ENCODE peak calls at places on chromosomes 7 and 10, in nine cellular contexts. I is sciatic nerve; D is GM12891; H is COR-L47; N is esophagus squamous epithelium; E is neural crest cell; X is A549; M is GM19239; L is stimulated activated CD8-positive, alpha-beta memory T cell treated with anti-CD3 and anti-CD28 coated beads, Interleukin-2, amount 100 ng/mL, for 1 hour. B is an unnamed sample.

GRCh38 chr7:17015575-17015974 is 133.8 kb upstream of the AGR3 start:
- DNase-seq in I (no peak), D (no peak), H (no peak), N (no peak), E (no peak), X (no peak), M (no peak), L (no peak), B (peak; percentile 71)

GRCh38 chr7:57449904-57450303 is at the start of gene ZNF716:
- DNase-seq in I (no peak), D (no peak), H (no peak), N (no peak), E (no peak), X (no peak), M (no peak), L (no peak), B (no peak)

GRCh38 chr7:80521809-80522208 is 9.9 kb upstream of the GNAT3 start:
- DNase-seq in I (no peak), D (no peak), H (peak; percentile 29), N (no peak), E (no peak), X (no peak), M (no peak), L (no peak), B (no peak)

GRCh38 chr7:69892790-69893189 is 294.5 kb downstream of the AUTS2 start:
- DNase-seq in I (no peak), D (no peak), H (no peak), N (no peak), E (no peak), X (no peak), M (no peak), L (no peak), B (no peak)

GRCh38 chr7:92671502-92672169 is 81.4 kb upstream of the FAM133B start:
- DNase-seq in I (no peak), D (no peak), H (no peak), N (no peak), E (no peak), X (no peak), M (no peak), L (no peak), B (no peak)

GRCh38 chr10:4205113-4205512 is 420.1 kb upstream of the KLF6 start:
- DNase-seq in I (no peak), D (no peak), H (no peak), N (no peak), E (no peak), X (no peak), M (no peak), L (no peak), B (no peak)

GRCh38 chr10:123136806-123137642 is 1.3 kb downstream of the HMX3 start:
- DNase-seq in I (no peak), D (no peak), H (no peak), N (no peak), E (no peak), X (no peak), M (no peak), L (no peak), B (peak; percentile 38)

GRCh38 chr10:88672041-88672440 is 7.8 kb downstream of the LIPF start:
- DNase-seq in I (no peak), D (no peak), H (no peak), N (no peak), E (no peak), X (no peak), M (no peak), L (no peak), B (no peak)

GRCh38 chr10:100267237-100268104 is at the start of gene CWF19L1:
- DNase-seq in I (peak; percentile 91), D (peak; percentile 54), H (peak; percentile 46), N (peak; percentile 33), E (peak; percentile 72), X (peak; percentile 77), M (peak; percentile 62), L (peak; percentile 54), B (peak; percentile 93)

GRCh38 chr7:19410096-19410495 is 264.9 kb upstream of the FERD3L start:
- DNase-seq in I (no peak), D (no peak), H (no peak), N (no peak), E (no peak), X (no peak), M (no peak), L (no peak), B (peak; percentile 49)

GRCh38 chr7:21730399-21730798 is 187.6 kb downstream of the DNAH11 start:
- DNase-seq in I (no peak), D (no peak), H (no peak), N (no peak), E (no peak), X (no peak), M (no peak), L (no peak), B (no peak)

GRCh38 chr7:99325597-99326407 is at the start of gene ARPC1A:
- DNase-seq in I (peak; percentile 94), D (peak; percentile 96), H (peak; percentile 93), N (peak; percentile 21), E (peak; percentile 83), X (peak; percentile 91), M (peak; percentile 95), L (peak; percentile 85), B (peak; percentile 99)

GRCh38 chr7:42763137-42763551 is 148.7 kb downstream of the C7orf25 start:
- DNase-seq in I (no peak), D (no peak), H (no peak), N (no peak), E (no peak), X (no peak), M (no peak), L (no peak), B (no peak)

GRCh38 chr7:135262623-135263320 is 29.1 kb downstream of the STRA8 start:
- DNase-seq in I (no peak), D (no peak), H (no peak), N (no peak), E (no peak), X (no peak), M (no peak), L (no peak), B (peak; percentile 38)

GRCh38 chr7:66727058-66727457 is 13.5 kb upstream of the RABGEF1 start:
- DNase-seq in I (no peak), D (no peak), H (no peak), N (no peak), E (no peak), X (no peak), M (no peak), L (no peak), B (peak; percentile 23)

GRCh38 chr7:112010994-112011393 is 195.2 kb downstream of the DOCK4 start:
- DNase-seq in I (no peak), D (no peak), H (no peak), N (no peak), E (no peak), X (no peak), M (no peak), L (no peak), B (no peak)

GRCh38 chr7:139078399-139078798 is 31.1 kb downstream of the ZC3HAV1 start:
- DNase-seq in I (no peak), D (no peak), H (no peak), N (no peak), E (no peak), X (no peak), M (no peak), L (no peak), B (peak; percentile 62)

GRCh38 chr10:122441961-122442360 is 12.5 kb upstream of the ARMS2 start:
- DNase-seq in I (no peak), D (no peak), H (no peak), N (no peak), E (peak; percentile 20), X (peak; percentile 78), M (no peak), L (no peak), B (peak; percentile 79)

GRCh38 chr10:33653584-33654367 is 319.3 kb upstream of the NRP1 start:
- DNase-seq in I (no peak), D (no peak), H (no peak), N (no peak), E (no peak), X (no peak), M (no peak), L (no peak), B (peak; percentile 85)

GRCh38 chr7:155439311-155440017 is 18.5 kb upstream of the EN2 start:
- DNase-seq in I (no peak), D (no peak), H (no peak), N (no peak), E (no peak), X (no peak), M (no peak), L (no peak), B (no peak)

GRCh38 chr7:128939861-128940410 is 2.2 kb downstream of the IRF5 start:
- DNase-seq in I (peak; percentile 47), D (no peak), H (no peak), N (no peak), E (no peak), X (no peak), M (peak; percentile 53), L (no peak), B (no peak)

GRCh38 chr10:5679606-5680005 is 5.0 kb upstream of the TASOR2 start:
- DNase-seq in I (no peak), D (no peak), H (no peak), N (no peak), E (no peak), X (no peak), M (no peak), L (no peak), B (peak; percentile 74)

GRCh38 chr7:46291064-46291463 is 370.0 kb upstream of the IGFBP3 start:
- DNase-seq in I (no peak), D (no peak), H (no peak), N (no peak), E (no peak), X (no peak), M (no peak), L (no peak), B (peak; percentile 95)

GRCh38 chr7:91514591-91514990 is 250.4 kb downstream of the FZD1 start:
- DNase-seq in I (no peak), D (no peak), H (no peak), N (no peak), E (no peak), X (no peak), M (no peak), L (no peak), B (no peak)

GRCh38 chr10:17643339-17643754 is 604 bp upstream of the STAM start:
- DNase-seq in I (peak; percentile 68), D (no peak), H (peak; percentile 41), N (no peak), E (no peak), X (peak; percentile 74), M (peak; percentile 27), L (no peak), B (peak; percentile 97)

GRCh38 chr7:107697246-107698044 is 36.8 kb downstream of the SLC26A4 start:
- DNase-seq in I (no peak), D (no peak), H (peak; percentile 6), N (no peak), E (no peak), X (no peak), M (no peak), L (no peak), B (no peak)

GRCh38 chr7:82274681-82275080 is 168.9 kb downstream of the CACNA2D1 start:
- DNase-seq in I (no peak), D (no peak), H (no peak), N (no peak), E (no peak), X (no peak), M (no peak), L (no peak), B (no peak)

GRCh38 chr10:63157845-63158624 is 24.9 kb downstream of the NRBF2 start:
- DNase-seq in I (no peak), D (no peak), H (peak; percentile 96), N (no peak), E (peak; percentile 34), X (peak; percentile 57), M (peak; percentile 44), L (peak; percentile 18), B (peak; percentile 90)

GRCh38 chr10:119131512-119132240 is 27.8 kb downstream of the DENND10 start:
- DNase-seq in I (no peak), D (no peak), H (no peak), N (no peak), E (no peak), X (no peak), M (peak; percentile 34), L (no peak), B (peak; percentile 48)

GRCh38 chr10:121036431-121036830 is 185.3 kb downstream of the WDR11 start:
- DNase-seq in I (no peak), D (no peak), H (no peak), N (no peak), E (no peak), X (no peak), M (no peak), L (no peak), B (no peak)

GRCh38 chr10:73229567-73229966 is 17.5 kb downstream of the DNAJC9 start:
- DNase-seq in I (no peak), D (no peak), H (no peak), N (no peak), E (no peak), X (no peak), M (no peak), L (no peak), B (no peak)